ENCODE peak calls at places on chromosomes 7 and 10, in four cellular contexts. S is IMR-90, H is mesendoderm, G is H1. V is an unnamed sample.

GRCh38 chr10:17882557-17882956 is 69.2 kb upstream of the SLC39A12 start:
- DNase-seq in S (no peak), G (no peak), H (no peak), V (no peak)

GRCh38 chr10:97718659-97719142 is 5.2 kb downstream of the MARVELD1 start:
- DNase-seq in G (no peak), H (no peak), S (no peak), V (no peak)

GRCh38 chr10:79356104-79356503 is 8.8 kb downstream of the PPIF start:
- DNase-seq in G (peak; percentile 27), S (no peak), H (no peak), V (peak; percentile 15)

GRCh38 chr10:132095403-132096113 is 29.8 kb downstream of the JAKMIP3 start:
- DNase-seq in S (no peak), H (no peak), G (no peak), V (no peak)

GRCh38 chr10:61262486-61263261 is 190.5 kb downstream of the TMEM26 start:
- DNase-seq in H (no peak), G (no peak), S (peak; percentile 86), V (no peak)

GRCh38 chr10:3137958-3138726 is 34.4 kb downstream of the PITRM1 start:
- DNase-seq in G (no peak), S (no peak), H (no peak), V (no peak)

GRCh38 chr10:101222247-101222531 is 7.1 kb downstream of the LBX1 start:
- DNase-seq in G (no peak), S (no peak), H (no peak), V (no peak)

GRCh38 chr10:7980196-7980595 is 74.3 kb upstream of the GATA3 start:
- DNase-seq in S (no peak), H (no peak), G (no peak), V (no peak)

GRCh38 chr7:36967387-36967786 is 243.1 kb upstream of the AOAH start:
- DNase-seq in G (no peak), H (peak; percentile 90), S (peak; percentile 62), V (peak; percentile 81)

GRCh38 chr7:20559883-20560282 is 55.6 kb upstream of the ABCB5 start:
- DNase-seq in G (no peak), S (no peak), H (no peak), V (no peak)

GRCh38 chr7:151755131-151755787 is 121.7 kb downstream of the PRKAG2 start:
- DNase-seq in S (peak; percentile 82), H (no peak), G (no peak), V (peak; percentile 58)

GRCh38 chr7:67484244-67484751 is 487.7 kb downstream of the TYW1 start:
- DNase-seq in H (peak; percentile 93), G (peak; percentile 71), S (peak; percentile 56), V (peak; percentile 83)

GRCh38 chr10:129693382-129693781 is 226.3 kb downstream of the MGMT start:
- DNase-seq in H (no peak), G (no peak), S (no peak), V (no peak)

GRCh38 chr10:129692695-129693094 is 225.7 kb downstream of the MGMT start:
- DNase-seq in H (no peak), G (no peak), S (no peak), V (no peak)

GRCh38 chr10:129690248-129691070 is 223.4 kb downstream of the MGMT start:
- DNase-seq in G (no peak), H (no peak), S (no peak), V (no peak)

GRCh38 chr10:129685271-129685670 is 218.2 kb downstream of the MGMT start:
- DNase-seq in G (no peak), S (no peak), H (no peak), V (peak; percentile 24)

GRCh38 chr10:129689681-129690080 is 222.6 kb downstream of the MGMT start:
- DNase-seq in H (no peak), G (no peak), S (no peak), V (no peak)
- H2BK120ac ChIP-seq in H (no peak overlapping the region), G (no peak overlapping the region), S (no peak overlapping the region), V (no peak overlapping the region)

DNA sequence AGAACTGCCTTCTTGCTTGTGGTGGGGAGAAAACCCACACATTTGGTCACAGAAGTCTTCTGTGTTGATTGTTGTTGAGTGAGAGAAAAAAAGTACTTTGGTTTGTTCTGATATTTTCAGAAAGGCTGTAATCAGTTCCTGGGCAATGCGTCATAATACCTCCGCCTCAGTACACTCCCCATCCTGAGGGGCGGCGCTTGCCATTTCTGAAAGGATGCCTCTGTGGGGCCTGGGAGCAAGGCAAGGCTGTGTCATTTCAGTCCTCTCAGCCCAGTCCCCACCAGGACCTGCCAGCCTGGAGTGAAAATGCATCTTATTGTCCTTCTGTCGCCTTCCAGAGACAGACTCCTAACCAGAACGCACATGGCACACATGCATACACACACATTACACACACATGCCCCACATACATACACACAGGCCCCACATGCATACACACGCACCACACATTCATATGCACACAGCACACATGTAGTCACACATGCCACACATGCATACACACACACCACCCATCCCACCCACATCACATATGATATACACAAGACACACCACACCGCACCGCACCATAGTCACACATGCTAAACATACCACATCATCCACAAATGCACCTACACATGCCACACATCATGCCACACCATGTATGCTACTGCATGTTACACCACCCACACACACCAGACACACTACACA is 90.0 kb downstream of the CXCL12 start:
- DNase-seq in G (no peak), S (no peak), H (no peak), V (no peak)
- H3K23ac ChIP-seq in G (no peak overlapping the region), S (peak overlapping the region; percentile 7), H (no peak overlapping the region), V (peak overlapping the region; percentile 15)

DNA sequence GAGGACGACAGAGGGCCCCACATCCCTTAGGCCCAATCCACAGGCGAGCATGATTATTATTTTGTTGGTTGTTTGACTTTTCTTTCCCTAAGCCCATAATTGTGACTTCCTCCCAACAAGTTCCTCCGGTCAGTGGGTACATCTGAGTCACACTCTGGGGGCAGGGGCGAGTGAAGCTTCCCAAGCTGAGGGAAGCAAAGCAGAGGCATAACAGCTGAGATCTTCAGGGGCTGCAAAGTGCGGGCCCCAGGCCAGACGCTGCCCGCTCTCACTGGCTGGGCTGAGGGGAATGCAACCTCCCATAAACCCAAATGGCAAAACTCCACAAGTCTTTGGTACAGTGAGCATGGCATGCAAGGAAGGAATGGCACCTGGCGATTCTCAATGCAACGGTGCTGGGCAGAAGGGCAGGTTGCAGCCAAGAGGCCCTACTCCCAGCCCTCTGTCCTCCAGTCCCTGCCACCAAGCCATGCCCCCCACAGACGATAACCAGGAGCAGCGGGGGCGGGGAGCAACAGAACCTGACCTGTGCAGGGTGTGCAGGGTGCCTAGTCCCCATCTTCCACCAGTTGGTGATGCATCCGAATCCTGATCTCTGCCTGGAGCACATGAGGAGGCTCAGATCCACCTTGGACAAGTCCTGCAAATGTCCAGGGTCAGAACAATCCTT is 25.3 kb downstream of the TNS3 start:
- DNase-seq in H (no peak), S (no peak), G (no peak), V (no peak)
- H2BK120ac ChIP-seq in H (no peak overlapping the region), S (peak overlapping the region; percentile 8), G (no peak overlapping the region), V (no peak overlapping the region)

DNA sequence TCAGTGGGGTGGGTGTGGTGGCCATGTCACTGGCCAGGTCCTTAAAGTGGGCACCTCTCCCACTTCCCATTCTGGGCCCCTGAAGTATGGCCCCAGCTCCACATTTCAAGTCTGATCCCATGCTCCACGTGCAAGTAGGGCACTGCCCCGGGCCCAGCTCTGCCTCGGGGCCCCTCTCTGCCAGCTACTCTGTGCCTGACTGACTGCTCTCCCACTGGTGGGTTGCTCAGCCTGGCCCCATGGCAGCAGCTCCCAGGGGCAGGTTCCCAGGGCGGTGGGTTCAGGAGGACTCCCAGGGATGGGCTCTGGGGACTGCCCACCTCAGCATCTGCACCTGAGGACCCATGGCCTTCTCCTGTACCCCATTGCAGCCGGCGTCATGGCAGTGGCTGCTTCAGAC is 110.2 kb upstream of the FAM180A start:
- DNase-seq in G (no peak), H (no peak), S (no peak), V (no peak)
- H3K23ac ChIP-seq in G (no peak overlapping the region), H (no peak overlapping the region), S (no peak overlapping the region), V (no peak overlapping the region)

DNA sequence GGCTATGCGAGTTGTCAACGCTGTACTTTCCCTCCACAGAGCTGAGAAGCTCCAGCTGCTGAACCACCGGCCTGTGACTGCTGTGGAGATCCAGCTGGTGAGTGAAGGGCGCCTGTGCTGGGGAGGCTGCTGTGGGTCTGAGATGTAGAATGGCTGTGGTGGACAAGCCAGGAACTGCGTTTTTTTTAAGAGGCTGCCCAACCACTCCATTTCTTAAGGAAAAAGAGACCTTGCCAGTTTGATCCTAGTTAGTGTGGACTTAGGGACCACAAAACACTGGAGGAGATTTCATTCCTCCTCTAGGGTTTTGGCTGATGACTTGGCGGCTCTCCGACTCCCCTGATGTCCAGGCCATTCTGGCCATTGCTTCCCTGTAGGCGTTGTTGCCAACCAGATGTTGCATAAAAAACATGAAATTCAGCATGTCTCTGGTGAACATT is 30.8 kb downstream of the CRCP start:
- DNase-seq in S (peak; percentile 84), H (no peak), G (no peak), V (no peak)
- H2BK120ac ChIP-seq in S (peak overlapping the region; percentile 55), H (no peak overlapping the region), G (no peak overlapping the region), V (no peak overlapping the region)

V was measured in H9.